ENCODE peak calls at places on chromosomes 5 and 9, in five cellular contexts. One of them, this sample, is unnamed. For H3K4me1, the result is how much of the 10 kb centered on the place peaks cover.

GRCh38 chr9:73230257-73230656 is 78.6 kb downstream of the ANXA1 start:
- DNase-seq in A549: no peak
- DNase-seq in IMR-90: no peak
- DNase-seq in tibial nerve: no peak
- DNase-seq in heart left ventricle: no peak
- DNase-seq in this sample: no peak

GRCh38 chr5:173629628-173630027 is 13.2 kb upstream of the BOD1 start:
- DNase-seq in A549: peak
- DNase-seq in IMR-90: no peak
- DNase-seq in tibial nerve: no peak
- DNase-seq in heart left ventricle: no peak
- DNase-seq in this sample: no peak

GRCh38 chr5:108093186-108093585 is 288.7 kb downstream of the FBXL17 start:
- DNase-seq in A549: peak
- DNase-seq in IMR-90: peak
- DNase-seq in tibial nerve: no peak
- DNase-seq in heart left ventricle: no peak
- DNase-seq in this sample: no peak

GRCh38 chr5:55066278-55066677 is 36.2 kb upstream of the GZMA start:
- DNase-seq in A549: no peak
- DNase-seq in IMR-90: no peak
- DNase-seq in tibial nerve: no peak
- DNase-seq in heart left ventricle: no peak
- DNase-seq in this sample: no peak

GRCh38 chr9:1759901-1760300 is 255.2 kb upstream of the SMARCA2 start:
- DNase-seq in A549: no peak
- DNase-seq in IMR-90: no peak
- DNase-seq in tibial nerve: no peak
- DNase-seq in heart left ventricle: no peak
- DNase-seq in this sample: no peak

GRCh38 chr9:36148652-36149051 is 12.1 kb downstream of the GLIPR2 start:
- DNase-seq in A549: peak
- DNase-seq in IMR-90: peak
- DNase-seq in tibial nerve: peak
- DNase-seq in heart left ventricle: peak
- DNase-seq in this sample: peak

GRCh38 chr5:124461110-124461509 is 285.3 kb downstream of the ZNF608 start:
- DNase-seq in A549: no peak
- DNase-seq in IMR-90: no peak
- DNase-seq in tibial nerve: no peak
- DNase-seq in heart left ventricle: no peak
- DNase-seq in this sample: no peak

GRCh38 chr9:77455312-77455927 is 192.7 kb downstream of the GNA14 start:
- DNase-seq in A549: peak
- DNase-seq in IMR-90: no peak
- DNase-seq in tibial nerve: no peak
- DNase-seq in heart left ventricle: no peak
- DNase-seq in this sample: no peak

GRCh38 chr5:105639068-105639467 is 2031.7 kb downstream of the EFNA5 start:
- DNase-seq in A549: no peak
- DNase-seq in IMR-90: no peak
- DNase-seq in tibial nerve: no peak
- DNase-seq in heart left ventricle: no peak
- DNase-seq in this sample: no peak

GRCh38 chr9:128159073-128159783 is 837 bp upstream of the BBLN start:
- DNase-seq in A549: no peak
- DNase-seq in IMR-90: no peak
- DNase-seq in tibial nerve: no peak
- DNase-seq in heart left ventricle: no peak
- DNase-seq in this sample: peak

GRCh38 chr5:157793298-157793791 is 49.8 kb downstream of the LSM11 start:
- DNase-seq in A549: no peak
- DNase-seq in IMR-90: no peak
- DNase-seq in tibial nerve: no peak
- DNase-seq in heart left ventricle: no peak
- DNase-seq in this sample: no peak

GRCh38 chr9:136629879-136630661 is 32.6 kb upstream of the EGFL7 start:
- DNase-seq in A549: no peak
- DNase-seq in IMR-90: peak
- DNase-seq in tibial nerve: no peak
- DNase-seq in heart left ventricle: peak
- DNase-seq in this sample: no peak

GRCh38 chr5:139120521-139120920 is 77.6 kb downstream of the SIL1 start:
- DNase-seq in A549: no peak
- DNase-seq in IMR-90: no peak
- DNase-seq in tibial nerve: no peak
- DNase-seq in heart left ventricle: no peak
- DNase-seq in this sample: no peak

GRCh38 chr9:128558431-128559310 is 6.3 kb downstream of the SPTAN1 start:
- DNase-seq in A549: peak
- DNase-seq in IMR-90: peak
- DNase-seq in tibial nerve: peak
- DNase-seq in heart left ventricle: peak
- DNase-seq in this sample: peak

GRCh38 chr5:125408582-125409069 is 662.2 kb upstream of the ZNF608 start:
- DNase-seq in A549: peak
- DNase-seq in IMR-90: peak
- DNase-seq in tibial nerve: no peak
- DNase-seq in heart left ventricle: no peak
- DNase-seq in this sample: no peak

GRCh38 chr9:130770679-130771442 is 64.2 kb upstream of the ABL1 start:
- DNase-seq in A549: peak
- DNase-seq in IMR-90: peak
- DNase-seq in tibial nerve: no peak
- DNase-seq in heart left ventricle: no peak
- DNase-seq in this sample: no peak

GRCh38 chr9:88426651-88427050 is 38.4 kb downstream of the SPIN1 start:
- DNase-seq in A549: no peak
- DNase-seq in IMR-90: no peak
- DNase-seq in tibial nerve: no peak
- DNase-seq in heart left ventricle: no peak
- DNase-seq in this sample: no peak

GRCh38 chr5:370959-371810 is 49.7 kb downstream of the AHRR start:
- DNase-seq in A549: no peak
- DNase-seq in IMR-90: no peak
- DNase-seq in tibial nerve: no peak
- DNase-seq in heart left ventricle: no peak
- DNase-seq in this sample: no peak

DNA sequence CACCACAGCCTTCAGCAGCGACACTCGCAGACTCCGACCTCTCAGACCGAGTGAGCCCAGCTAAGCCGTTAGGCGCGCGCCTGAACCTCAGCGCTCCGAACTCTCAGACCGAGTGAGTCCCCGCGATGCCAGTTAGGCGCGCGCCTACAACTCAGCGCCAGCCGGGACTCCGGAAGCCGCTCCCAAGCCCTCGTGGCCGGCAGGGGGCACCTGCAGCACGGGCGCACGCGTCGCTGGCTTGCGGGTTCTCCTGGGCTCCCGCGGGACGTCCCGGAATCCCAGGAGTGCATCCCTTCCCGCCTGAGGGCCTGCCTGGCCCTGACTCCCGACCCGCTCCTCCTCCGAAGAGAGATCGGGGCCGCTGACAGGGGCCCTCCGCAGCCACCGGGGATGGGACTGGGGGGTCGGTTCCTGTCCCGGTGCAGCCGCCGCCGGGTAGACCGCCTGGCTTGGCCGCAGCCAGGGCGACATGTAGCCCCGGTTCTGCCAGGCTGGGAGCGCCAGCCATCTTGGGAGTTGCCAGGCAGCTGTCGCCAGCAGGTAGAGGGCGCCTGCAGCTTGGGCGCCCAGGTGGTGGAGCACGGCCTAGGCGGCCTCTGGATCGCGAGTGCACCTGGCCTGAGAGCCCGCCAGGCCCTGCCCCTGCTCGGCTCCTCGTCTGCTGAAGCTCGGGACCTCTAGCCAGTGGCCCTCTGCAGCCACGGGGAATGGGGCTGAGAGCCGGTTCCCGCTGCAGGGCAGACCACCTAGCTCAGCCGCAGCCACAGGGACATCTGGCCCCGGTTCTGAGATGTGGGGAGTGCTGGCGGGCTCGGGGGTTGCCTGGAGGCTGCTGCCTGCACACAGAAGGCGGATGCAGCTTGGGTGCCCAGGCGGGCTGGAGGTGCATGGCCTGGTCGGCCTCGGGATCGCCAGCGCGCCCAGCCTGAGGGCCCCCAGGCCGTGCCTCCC is at the start of gene ANKRD18A:
- DNase-seq in A549: peak
- DNase-seq in IMR-90: peak
- DNase-seq in tibial nerve: no peak
- DNase-seq in heart left ventricle: peak
- DNase-seq in this sample: no peak
- TF ChIP-seq POLR2A in A549: peak
- TF ChIP-seq POLR2A in IMR-90: no peak
- TF ChIP-seq POLR2A in tibial nerve: no peak
- TF ChIP-seq POLR2A in heart left ventricle: no peak
- TF ChIP-seq POLR2A in this sample: no peak

GRCh38 chr5:126983874-126984266 is 46.5 kb downstream of the MARCHF3 start:
- DNase-seq in A549: no peak
- DNase-seq in IMR-90: no peak
- DNase-seq in tibial nerve: no peak
- DNase-seq in heart left ventricle: no peak
- DNase-seq in this sample: no peak

GRCh38 chr5:126987271-126987899 is 43.0 kb downstream of the MARCHF3 start:
- DNase-seq in A549: no peak
- DNase-seq in IMR-90: no peak
- DNase-seq in tibial nerve: no peak
- DNase-seq in heart left ventricle: no peak
- DNase-seq in this sample: no peak

GRCh38 chr5:126982195-126982594 is 48.2 kb downstream of the MARCHF3 start:
- DNase-seq in A549: no peak
- DNase-seq in IMR-90: no peak
- DNase-seq in tibial nerve: no peak
- DNase-seq in heart left ventricle: no peak
- DNase-seq in this sample: no peak

GRCh38 chr5:126984632-126985031 is 45.7 kb downstream of the MARCHF3 start:
- DNase-seq in A549: no peak
- DNase-seq in IMR-90: peak
- DNase-seq in tibial nerve: no peak
- DNase-seq in heart left ventricle: no peak
- DNase-seq in this sample: no peak

GRCh38 chr5:126982926-126983873 is 47.2 kb downstream of the MARCHF3 start:
- DNase-seq in A549: no peak
- DNase-seq in IMR-90: no peak
- DNase-seq in tibial nerve: no peak
- DNase-seq in heart left ventricle: no peak
- DNase-seq in this sample: no peak
- H3K27ac ChIP-seq in A549: no peak
- H3K27ac ChIP-seq in IMR-90: no peak
- H3K27ac ChIP-seq in tibial nerve: no peak
- H3K27ac ChIP-seq in heart left ventricle: no peak
- H3K27ac ChIP-seq in this sample: no peak

GRCh38 chr5:78509145-78509865 is 139.3 kb downstream of the LHFPL2 start:
- DNase-seq in A549: no peak
- DNase-seq in IMR-90: no peak
- DNase-seq in tibial nerve: no peak
- DNase-seq in heart left ventricle: no peak
- DNase-seq in this sample: no peak

GRCh38 chr5:78512440-78512839 is 136.1 kb downstream of the LHFPL2 start:
- DNase-seq in A549: no peak
- DNase-seq in IMR-90: no peak
- DNase-seq in tibial nerve: no peak
- DNase-seq in heart left ventricle: no peak
- DNase-seq in this sample: no peak

GRCh38 chr5:78511116-78511906 is 137.3 kb downstream of the LHFPL2 start:
- DNase-seq in A549: no peak
- DNase-seq in IMR-90: no peak
- DNase-seq in tibial nerve: no peak
- DNase-seq in heart left ventricle: no peak
- DNase-seq in this sample: no peak

GRCh38 chr5:78508231-78508765 is 140.3 kb downstream of the LHFPL2 start:
- DNase-seq in A549: no peak
- DNase-seq in IMR-90: peak
- DNase-seq in tibial nerve: no peak
- DNase-seq in heart left ventricle: no peak
- DNase-seq in this sample: no peak

DNA sequence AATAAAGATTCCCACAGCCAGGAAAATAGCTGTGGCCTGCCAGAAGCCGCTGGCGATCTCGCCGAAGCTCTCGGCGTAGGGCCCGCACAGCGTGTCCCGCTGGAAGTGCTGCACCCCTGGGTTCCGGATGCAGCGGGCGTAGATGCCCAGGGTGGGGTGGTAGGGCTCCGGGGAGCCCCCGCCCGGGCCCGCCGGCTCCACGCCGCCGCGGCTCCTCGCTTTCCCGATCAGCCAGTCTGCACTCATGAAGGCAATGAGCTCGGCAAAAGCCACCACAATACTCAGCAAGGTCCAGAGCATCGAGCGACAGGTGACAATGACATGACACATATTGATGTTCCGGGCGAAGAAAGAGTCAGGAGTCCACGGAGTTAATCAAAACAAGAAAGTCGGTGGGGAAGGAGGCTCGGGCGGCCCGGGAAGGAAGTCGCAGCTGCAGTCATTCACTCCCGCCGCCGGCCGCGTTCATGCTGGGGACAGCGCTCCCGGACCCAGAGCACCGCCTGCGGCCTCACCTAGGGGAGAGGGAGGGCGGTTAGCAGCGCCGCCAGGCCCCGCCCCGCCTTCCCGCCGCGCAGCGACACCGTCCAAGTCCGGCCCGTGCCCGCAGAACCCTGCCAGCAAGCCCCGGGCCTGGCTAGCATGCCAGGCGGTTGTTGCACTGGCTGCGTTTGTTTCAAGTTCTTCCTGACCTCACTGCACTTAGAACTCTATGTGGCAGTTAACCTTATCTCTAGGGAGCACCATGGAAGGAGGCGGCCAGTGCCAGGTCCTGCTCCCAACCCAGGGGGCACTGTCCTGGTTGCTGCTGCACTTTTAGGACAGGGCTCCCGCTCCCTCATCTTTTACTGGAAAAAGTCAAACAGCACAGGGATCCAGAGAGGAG is 138.4 kb downstream of the LHFPL2 start:
- DNase-seq in A549: no peak
- DNase-seq in IMR-90: no peak
- DNase-seq in tibial nerve: no peak
- DNase-seq in heart left ventricle: peak
- DNase-seq in this sample: no peak
- H3K4me1 ChIP-seq in A549: under half
- H3K4me1 ChIP-seq in IMR-90: under half
- H3K4me1 ChIP-seq in tibial nerve: under half
- H3K4me1 ChIP-seq in heart left ventricle: under half
- H3K4me1 ChIP-seq in this sample: under half

DNA sequence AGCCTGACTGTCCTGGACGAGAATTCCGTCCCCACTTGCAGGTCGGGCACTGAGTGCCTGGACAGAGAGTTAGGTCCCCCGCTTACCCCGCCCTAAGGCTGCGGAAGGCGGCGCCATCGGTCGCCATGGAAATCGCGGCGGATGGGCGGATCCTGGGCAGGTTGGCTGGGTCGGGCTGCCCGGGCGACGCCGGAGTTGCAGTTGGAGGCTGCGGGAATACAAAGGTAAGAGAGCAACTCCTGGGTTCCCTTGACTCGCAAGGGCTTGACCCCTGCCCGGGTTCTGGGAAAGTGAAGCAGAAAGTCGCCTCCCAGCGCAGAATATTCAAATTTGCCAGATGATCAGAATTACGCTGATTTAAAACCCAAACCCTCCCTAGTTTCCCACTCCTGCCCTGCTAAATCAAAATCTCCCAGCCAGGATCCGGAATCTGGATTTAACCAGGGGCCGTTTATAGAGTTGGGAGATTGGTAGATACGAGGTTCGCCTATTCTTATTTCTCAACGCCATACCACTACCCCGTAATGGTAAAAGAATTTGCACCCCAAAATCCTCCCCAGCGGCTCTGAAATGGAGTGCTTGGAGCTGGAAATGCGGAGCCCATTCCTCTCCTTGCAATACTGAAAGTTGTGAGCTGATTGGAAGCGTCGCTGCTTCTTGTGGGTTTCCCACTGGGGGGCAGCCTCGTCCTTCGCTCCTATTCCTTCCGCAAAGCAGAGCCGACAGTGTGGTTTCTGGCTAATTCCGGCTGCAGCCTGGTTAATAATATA is 156.4 kb upstream of the RASEF start:
- DNase-seq in A549: peak
- DNase-seq in IMR-90: peak
- DNase-seq in tibial nerve: peak
- DNase-seq in heart left ventricle: peak
- DNase-seq in this sample: peak
- TF ChIP-seq POLR2A in A549: peak
- TF ChIP-seq POLR2A in IMR-90: no peak
- TF ChIP-seq POLR2A in tibial nerve: no peak
- TF ChIP-seq POLR2A in heart left ventricle: no peak
- TF ChIP-seq POLR2A in this sample: no peak

This sample was measured in ovary.